ENCODE peak calls at places on chromosomes 4 and X, in six cellular contexts. D is SJSA1, R is K562, J is adrenal gland, G is ascending aorta, F is hepatocyte. E is an unnamed sample.
A peak's percentile ranks its signal among the peaks of the same experiment; 100 is the strongest.

GRCh38 chr4:66475596-66475995 is 805.3 kb upstream of the EPHA5 start:
- DNase-seq in D (no peak), R (no peak), J (no peak), G (no peak), F (no peak), E (peak; percentile 29)

GRCh38 chr4:4859799-4860380 is 425 bp downstream of the MSX1 start:
- DNase-seq in D (peak; percentile 42), R (no peak), J (no peak), G (no peak), F (peak; percentile 28), E (no peak)

GRCh38 chr4:142549726-142550463 is 296.2 kb downstream of the INPP4B start:
- DNase-seq in D (peak; percentile 7), R (no peak), J (no peak), G (no peak), F (peak; percentile 37), E (peak; percentile 34)

GRCh38 chr4:176789955-176790354 is 2.8 kb downstream of the VEGFC start:
- DNase-seq in D (peak; percentile 54), R (peak; percentile 7), J (peak; percentile 46), G (no peak), F (peak; percentile 50), E (peak; percentile 48)

GRCh38 chr4:27861802-27862201 is 1001.2 kb downstream of the STIM2 start:
- DNase-seq in D (no peak), R (no peak), J (no peak), G (no peak), F (no peak), E (no peak)

GRCh38 chr4:187562345-187562744 is 433.2 kb upstream of the ZFP42 start:
- DNase-seq in D (no peak), R (no peak), J (no peak), G (no peak), F (no peak), E (no peak)

GRCh38 chrX:118901991-118902390 is 72.4 kb upstream of the LONRF3 start:
- DNase-seq in D (no peak), R (no peak), J (no peak), G (no peak), F (no peak), E (no peak)

GRCh38 chrX:11893933-11894710 is 136.1 kb downstream of the MSL3 start:
- DNase-seq in D (no peak), R (no peak), J (no peak), G (no peak), F (no peak), E (no peak)

GRCh38 chr4:169332595-169332994 is 61.8 kb upstream of the SH3RF1 start:
- DNase-seq in D (no peak), R (no peak), J (no peak), G (no peak), F (no peak), E (no peak)
- H3K9me3 ChIP-seq in D (no peaks in the 10 kb centered on the region), R (no peaks in the 10 kb centered on the region), J (no peaks in the 10 kb centered on the region), G (no peaks in the 10 kb centered on the region), F (no peaks in the 10 kb centered on the region), E (no peaks in the 10 kb centered on the region)

DNA sequence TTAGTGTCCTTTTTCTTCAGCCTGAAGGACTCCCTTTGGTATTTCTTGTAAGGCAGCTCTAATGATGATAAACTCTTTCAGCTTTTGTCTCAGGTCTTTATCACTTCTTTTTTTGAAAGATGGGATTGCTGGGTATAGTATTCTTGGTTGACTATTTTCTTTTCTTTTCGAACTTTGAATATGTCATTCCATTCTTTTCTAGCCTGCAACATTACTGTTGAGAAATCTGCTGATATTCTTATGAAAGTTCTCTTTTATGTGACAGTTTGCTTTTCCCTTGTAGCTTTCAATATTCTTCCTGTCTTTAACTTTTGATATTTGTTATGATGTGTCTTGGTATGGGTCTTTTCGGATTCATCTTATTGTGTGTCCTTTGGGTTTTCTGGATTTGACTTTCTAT is 107.6 kb upstream of the SRD5A3 start:
- DNase-seq in D (no peak), R (no peak), J (no peak), G (no peak), F (no peak), E (no peak)
- H3K9me3 ChIP-seq in D (no peaks in the 10 kb centered on the region), R (no peaks in the 10 kb centered on the region), J (no peaks in the 10 kb centered on the region), G (peaks cover 7% of the 10 kb centered on the region), F (no peaks in the 10 kb centered on the region), E (no peaks in the 10 kb centered on the region)

GRCh38 chr4:80897537-80898303 is 132.8 kb upstream of the BMP3 start:
- DNase-seq in D (no peak), R (no peak), J (no peak), G (no peak), F (no peak), E (no peak)

GRCh38 chr4:80900908-80901307 is 129.6 kb upstream of the BMP3 start:
- DNase-seq in D (no peak), R (no peak), J (no peak), G (no peak), F (no peak), E (no peak)
- H3K9me3 ChIP-seq in D (no peaks in the 10 kb centered on the region), R (no peaks in the 10 kb centered on the region), J (no peaks in the 10 kb centered on the region), G (no peaks in the 10 kb centered on the region), F (no peaks in the 10 kb centered on the region), E (no peaks in the 10 kb centered on the region)

DNA sequence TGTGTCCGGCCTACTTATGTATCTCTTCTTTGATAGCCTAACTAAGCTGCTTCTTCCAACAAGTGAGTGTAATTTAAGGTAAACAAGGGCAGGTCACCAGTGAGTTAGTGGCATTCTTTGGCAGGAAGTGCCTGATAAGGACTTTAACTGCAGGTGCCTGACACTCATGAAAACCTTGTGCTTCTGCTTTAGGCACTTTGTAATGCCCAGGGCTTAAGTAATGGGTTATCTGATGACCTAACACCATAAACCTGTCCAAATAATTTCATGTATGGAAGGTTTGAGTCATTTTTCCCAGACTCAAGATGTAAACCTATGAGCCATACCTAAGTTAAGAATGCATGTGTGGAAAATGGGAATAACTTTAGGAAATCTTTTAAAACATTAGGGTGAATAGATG is 43.0 kb downstream of the BCOR start:
- DNase-seq in D (no peak), R (no peak), J (no peak), G (no peak), F (peak; percentile 46), E (no peak)
- H3K9me3 ChIP-seq in D (no peaks in the 10 kb centered on the region), R (peaks cover 21% of the 10 kb centered on the region), J (peaks cover 13% of the 10 kb centered on the region), G (peaks cover 23% of the 10 kb centered on the region), F (peaks cover 11% of the 10 kb centered on the region), E (peaks cover 2% of the 10 kb centered on the region)

DNA sequence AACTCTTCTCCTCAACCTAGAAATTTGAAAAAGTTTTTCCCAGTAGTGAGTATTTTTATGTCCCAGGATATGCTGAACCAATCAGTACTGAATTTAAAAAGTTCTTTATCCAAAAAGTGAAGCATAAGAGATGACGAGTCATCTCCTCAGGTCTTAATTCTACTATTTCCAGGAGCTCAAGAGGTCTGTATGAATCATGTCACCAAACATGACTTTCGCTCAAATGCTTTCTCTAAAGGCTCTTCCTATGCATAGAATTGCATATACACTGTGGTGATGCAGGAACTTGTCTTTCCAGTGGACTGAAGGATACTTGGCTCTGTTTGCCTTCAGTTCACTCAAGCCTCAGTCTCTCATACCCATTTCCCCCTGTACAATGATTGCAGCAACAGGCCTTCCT is 36.1 kb downstream of the ZNF41 start:
- DNase-seq in D (no peak), R (no peak), J (no peak), G (no peak), F (no peak), E (no peak)
- H3K9me3 ChIP-seq in D (no peaks in the 10 kb centered on the region), R (peaks cover 7% of the 10 kb centered on the region), J (peaks cover 20% of the 10 kb centered on the region), G (peaks cover 58% of the 10 kb centered on the region), F (peaks cover 14% of the 10 kb centered on the region), E (peaks cover 3% of the 10 kb centered on the region)

GRCh38 chrX:155923200-155923599 is 42.1 kb downstream of the VAMP7 start:
- DNase-seq in D (no peak), R (no peak), J (no peak), G (no peak), F (no peak), E (no peak)
- H3K9me3 ChIP-seq in D (no peaks in the 10 kb centered on the region), R (peaks cover 1% of the 10 kb centered on the region), J (no peaks in the 10 kb centered on the region), G (no peaks in the 10 kb centered on the region), F (no peaks in the 10 kb centered on the region), E (no peaks in the 10 kb centered on the region)

GRCh38 chr4:1400861-1401408 is 5.3 kb downstream of the NKX1-1 start:
- DNase-seq in D (no peak), R (no peak), J (no peak), G (no peak), F (no peak), E (no peak)
- H3K9me3 ChIP-seq in D (no peaks in the 10 kb centered on the region), R (no peaks in the 10 kb centered on the region), J (no peaks in the 10 kb centered on the region), G (no peaks in the 10 kb centered on the region), F (no peaks in the 10 kb centered on the region), E (no peaks in the 10 kb centered on the region)

DNA sequence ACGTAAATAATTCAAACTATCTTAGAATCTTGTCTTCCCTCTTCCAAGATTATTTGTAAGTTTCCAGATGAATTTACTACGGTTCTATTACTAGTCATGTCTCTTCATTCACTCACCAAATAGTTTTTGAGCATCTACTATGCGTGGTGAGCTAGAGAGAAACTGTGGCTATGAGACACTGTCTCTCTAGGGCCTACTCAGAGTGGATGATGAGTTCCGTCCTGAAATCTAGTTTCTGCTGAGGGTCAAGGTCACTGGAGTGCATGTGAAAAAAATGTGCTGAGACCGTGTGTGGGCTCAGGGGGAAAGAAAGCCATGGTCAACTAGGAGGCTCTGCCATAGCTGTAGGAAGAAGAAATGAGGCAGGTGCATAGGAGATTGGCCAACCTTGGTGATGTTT is 320.2 kb upstream of the GATB start:
- DNase-seq in D (no peak), R (no peak), J (no peak), G (no peak), F (no peak), E (no peak)
- H3K9me3 ChIP-seq in D (no peaks in the 10 kb centered on the region), R (no peaks in the 10 kb centered on the region), J (no peaks in the 10 kb centered on the region), G (no peaks in the 10 kb centered on the region), F (no peaks in the 10 kb centered on the region), E (no peaks in the 10 kb centered on the region)

GRCh38 chrX:32016195-32016594 is 944.4 kb upstream of the FTHL17 start:
- DNase-seq in D (no peak), R (no peak), J (no peak), G (no peak), F (no peak), E (no peak)
- H3K9me3 ChIP-seq in D (no peaks in the 10 kb centered on the region), R (no peaks in the 10 kb centered on the region), J (no peaks in the 10 kb centered on the region), G (no peaks in the 10 kb centered on the region), F (no peaks in the 10 kb centered on the region), E (no peaks in the 10 kb centered on the region)